ENCODE peak calls at places on chromosome 2, in ten cellular contexts. F is HAP-1; R is SJSA1; J is H7; Q is right atrium auricular region; V is adipocyte; N is CD4-positive, CD25-positive, alpha-beta regulatory T cell; D is kidney epithelial cell; I is choroid plexus epithelial cell; P is psoas muscle. B is an unnamed sample.

GRCh38 chr2:217685255-217685605 is 317.6 kb downstream of the TNS1 start:
- DNase-seq in F (no peak), R (no peak), J (peak; percentile 19), Q (peak; percentile 80), V (peak; percentile 98), N (no peak), D (peak; percentile 81), I (peak; percentile 99), P (peak; percentile 63), B (no peak)

GRCh38 chr2:181844551-181845290 is 46.8 kb upstream of the ITPRID2 start:
- DNase-seq in F (no peak), R (no peak), J (no peak), Q (no peak), V (no peak), N (no peak), D (no peak), I (no peak), P (no peak), B (no peak)

GRCh38 chr2:215571693-215572092 is 135.8 kb upstream of the FN1 start:
- DNase-seq in F (no peak), R (no peak), J (no peak), Q (no peak), V (no peak), N (no peak), D (no peak), I (peak; percentile 40), P (no peak), B (no peak)

GRCh38 chr2:206071832-206072231 is 14.1 kb downstream of the INO80D start:
- DNase-seq in F (no peak), R (no peak), J (no peak), Q (no peak), V (no peak), N (no peak), D (no peak), I (no peak), P (no peak), B (no peak)

GRCh38 chr2:119264781-119265692 is 41.4 kb downstream of the STEAP3 start:
- DNase-seq in F (peak; percentile 61), R (peak; percentile 41), J (peak; percentile 84), Q (no peak), V (peak; percentile 63), N (no peak), D (no peak), I (peak; percentile 74), P (peak; percentile 68), B (peak; percentile 30)

GRCh38 chr2:42754776-42755140 is 9.2 kb downstream of the OXER1 start:
- DNase-seq in F (no peak), R (no peak), J (no peak), Q (no peak), V (no peak), N (no peak), D (no peak), I (no peak), P (no peak), B (no peak)

GRCh38 chr2:239064253-239064652 is 216.4 kb downstream of the TWIST2 start:
- DNase-seq in F (no peak), R (no peak), J (no peak), Q (no peak), V (no peak), N (no peak), D (no peak), I (no peak), P (peak; percentile 50), B (no peak)

GRCh38 chr2:72293620-72294019 is 146.0 kb upstream of the CYP26B1 start:
- DNase-seq in F (no peak), R (no peak), J (no peak), Q (no peak), V (peak; percentile 64), N (no peak), D (no peak), I (peak; percentile 47), P (no peak), B (no peak)

GRCh38 chr2:26217720-26218119 is 26.7 kb downstream of the HADHA start:
- DNase-seq in F (no peak), R (no peak), J (no peak), Q (no peak), V (no peak), N (no peak), D (no peak), I (no peak), P (no peak), B (no peak)

GRCh38 chr2:241611062-241611461 is 25.9 kb downstream of the THAP4 start:
- DNase-seq in F (no peak), R (no peak), J (no peak), Q (no peak), V (no peak), N (no peak), D (no peak), I (no peak), P (no peak), B (no peak)

GRCh38 chr2:108823286-108823685 is 36.7 kb downstream of the CCDC138 start:
- DNase-seq in F (no peak), R (no peak), J (no peak), Q (no peak), V (no peak), N (no peak), D (no peak), I (no peak), P (no peak), B (no peak)

GRCh38 chr2:164066095-164066494 is 330.3 kb upstream of the FIGN start:
- DNase-seq in F (no peak), R (no peak), J (no peak), Q (no peak), V (no peak), N (no peak), D (no peak), I (no peak), P (no peak), B (no peak)

GRCh38 chr2:199470672-199471442 is 13.1 kb upstream of the SATB2 start:
- DNase-seq in F (no peak), R (no peak), J (peak; percentile 74), Q (no peak), V (peak; percentile 19), N (no peak), D (no peak), I (no peak), P (no peak), B (no peak)
- H3K4me3 ChIP-seq in F (peak overlapping the region; percentile 15), R (peak overlapping the region; percentile 5), J (peak overlapping the region; percentile 36), Q (peak overlapping the region; percentile 12), V (peak overlapping the region; percentile 51), N (no peak overlapping the region), D (peak overlapping the region; percentile 6), I (no peak overlapping the region), P (peak overlapping the region; percentile 45), B (no peak overlapping the region)

DNA sequence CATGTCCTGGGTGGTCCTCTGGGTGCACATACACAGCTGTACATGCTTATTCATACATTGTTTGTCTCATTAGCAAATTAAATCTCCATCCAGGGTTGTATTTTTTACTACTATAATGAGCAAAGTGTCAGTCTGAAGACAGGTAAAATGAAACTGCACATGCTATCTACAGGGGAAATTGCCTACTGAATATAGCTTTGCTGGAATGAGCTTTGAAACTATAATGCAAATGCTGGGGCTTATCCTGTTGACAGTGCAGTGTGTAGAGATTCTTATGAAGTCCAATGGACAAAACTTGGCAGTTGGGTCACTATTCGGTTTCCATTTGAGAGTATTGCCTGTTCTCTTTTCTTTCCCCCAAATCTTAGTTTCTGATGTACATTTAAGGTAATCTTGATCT is 292.8 kb upstream of the LRP1B start:
- DNase-seq in F (no peak), R (no peak), J (no peak), Q (no peak), V (no peak), N (no peak), D (no peak), I (no peak), P (no peak), B (no peak)
- H3K4me3 ChIP-seq in F (no peak overlapping the region), R (no peak overlapping the region), J (no peak overlapping the region), Q (no peak overlapping the region), V (no peak overlapping the region), N (no peak overlapping the region), D (no peak overlapping the region), I (no peak overlapping the region), P (no peak overlapping the region), B (no peak overlapping the region)

GRCh38 chr2:126988482-126988881 is 89.8 kb downstream of the TEX51 start:
- DNase-seq in F (no peak), R (no peak), J (no peak), Q (no peak), V (no peak), N (no peak), D (no peak), I (no peak), P (no peak), B (no peak)

GRCh38 chr2:126990200-126990599 is 91.5 kb downstream of the TEX51 start:
- DNase-seq in F (no peak), R (no peak), J (no peak), Q (no peak), V (no peak), N (no peak), D (no peak), I (no peak), P (no peak), B (no peak)

GRCh38 chr2:126986788-126987187 is 88.1 kb downstream of the TEX51 start:
- DNase-seq in F (no peak), R (no peak), J (peak; percentile 43), Q (no peak), V (no peak), N (no peak), D (no peak), I (no peak), P (no peak), B (no peak)

GRCh38 chr2:126994340-126994777 is 95.7 kb downstream of the TEX51 start:
- DNase-seq in F (no peak), R (no peak), J (no peak), Q (no peak), V (no peak), N (no peak), D (no peak), I (no peak), P (no peak), B (no peak)

GRCh38 chr2:126990605-126991532 is 92.2 kb downstream of the TEX51 start:
- DNase-seq in F (no peak), R (no peak), J (no peak), Q (no peak), V (no peak), N (no peak), D (no peak), I (no peak), P (no peak), B (no peak)
- H3K4me3 ChIP-seq in F (no peak overlapping the region), R (no peak overlapping the region), J (no peak overlapping the region), Q (no peak overlapping the region), V (no peak overlapping the region), N (no peak overlapping the region), D (no peak overlapping the region), I (no peak overlapping the region), P (no peak overlapping the region), B (no peak overlapping the region)

GRCh38 chr2:19114126-19114525 is 244.3 kb downstream of the OSR1 start:
- DNase-seq in F (no peak), R (no peak), J (no peak), Q (no peak), V (no peak), N (no peak), D (no peak), I (peak; percentile 68), P (no peak), B (no peak)
- H3K4me3 ChIP-seq in F (no peak overlapping the region), R (no peak overlapping the region), J (no peak overlapping the region), Q (no peak overlapping the region), V (peak overlapping the region; percentile 15), N (no peak overlapping the region), D (no peak overlapping the region), I (no peak overlapping the region), P (no peak overlapping the region), B (no peak overlapping the region)

DNA sequence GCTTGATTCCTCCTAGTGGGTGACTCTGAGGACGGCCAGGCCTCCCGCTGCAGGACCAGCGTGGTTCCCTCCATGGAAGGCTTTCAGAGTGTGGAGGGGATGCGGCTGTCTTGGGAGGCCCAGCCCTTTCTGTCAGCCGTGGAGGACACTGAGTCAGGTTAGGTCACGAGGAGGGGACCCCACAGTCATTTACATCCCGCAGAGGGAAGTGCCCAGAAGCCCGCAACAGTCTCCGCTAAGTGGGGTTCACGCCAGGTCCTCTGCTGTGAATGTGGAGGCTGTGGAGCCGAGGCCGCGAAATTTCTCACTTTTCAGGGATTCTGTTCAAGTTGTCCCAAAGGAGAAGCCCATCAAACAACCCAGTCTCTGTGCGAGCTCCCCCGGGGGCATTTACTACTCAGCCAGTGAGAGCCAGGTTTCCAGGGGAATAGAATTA is 8.8 kb downstream of the ACKR3 start:
- DNase-seq in F (no peak), R (no peak), J (no peak), Q (no peak), V (no peak), N (no peak), D (no peak), I (no peak), P (no peak), B (no peak)
- H3K4me3 ChIP-seq in F (no peak overlapping the region), R (no peak overlapping the region), J (no peak overlapping the region), Q (no peak overlapping the region), V (no peak overlapping the region), N (no peak overlapping the region), D (no peak overlapping the region), I (no peak overlapping the region), P (no peak overlapping the region), B (no peak overlapping the region)

B was measured in Jurkat, Clone E6-1.